ENCODE peak calls at places on chromosomes 11 and 22, in nine cellular contexts. One of them, this sample, is unnamed.

GRCh38 chr22:23772315-23773246 is at the start of gene MMP11:
- DNase-seq in IMR-90: no peak
- DNase-seq in A549: no peak
- DNase-seq in ovary: peak
- DNase-seq in Peyer's patch: peak
- DNase-seq in uterus: peak
- DNase-seq in suprapubic skin: no peak
- DNase-seq in stomach: peak
- DNase-seq in body of pancreas: peak
- DNase-seq in this sample: no peak

GRCh38 chr22:42294034-42294985 is 23.9 kb upstream of the TCF20 start:
- DNase-seq in IMR-90: peak
- DNase-seq in A549: peak
- DNase-seq in ovary: peak
- DNase-seq in Peyer's patch: peak
- DNase-seq in uterus: no peak
- DNase-seq in suprapubic skin: no peak
- DNase-seq in stomach: peak
- DNase-seq in body of pancreas: peak
- DNase-seq in this sample: no peak

GRCh38 chr22:49440931-49441330 is 386.7 kb downstream of the BRD1 start:
- DNase-seq in IMR-90: no peak
- DNase-seq in A549: no peak
- DNase-seq in ovary: no peak
- DNase-seq in Peyer's patch: no peak
- DNase-seq in uterus: no peak
- DNase-seq in suprapubic skin: peak
- DNase-seq in stomach: no peak
- DNase-seq in body of pancreas: no peak
- DNase-seq in this sample: no peak

GRCh38 chr11:1830500-1831223 is 4.1 kb upstream of the SYT8 start:
- DNase-seq in IMR-90: no peak
- DNase-seq in A549: no peak
- DNase-seq in ovary: no peak
- DNase-seq in Peyer's patch: no peak
- DNase-seq in uterus: no peak
- DNase-seq in suprapubic skin: no peak
- DNase-seq in stomach: peak
- DNase-seq in body of pancreas: peak
- DNase-seq in this sample: no peak

GRCh38 chr11:63510360-63511130 is 4.7 kb downstream of the LGALS12 start:
- DNase-seq in IMR-90: no peak
- DNase-seq in A549: no peak
- DNase-seq in ovary: peak
- DNase-seq in Peyer's patch: no peak
- DNase-seq in uterus: no peak
- DNase-seq in suprapubic skin: no peak
- DNase-seq in stomach: peak
- DNase-seq in body of pancreas: peak
- DNase-seq in this sample: no peak

GRCh38 chr11:107710301-107710700 is 1.6 kb downstream of the SLN start:
- DNase-seq in IMR-90: no peak
- DNase-seq in A549: no peak
- DNase-seq in ovary: no peak
- DNase-seq in Peyer's patch: no peak
- DNase-seq in uterus: no peak
- DNase-seq in suprapubic skin: no peak
- DNase-seq in stomach: no peak
- DNase-seq in body of pancreas: no peak
- DNase-seq in this sample: no peak

GRCh38 chr11:103257360-103257759 is 148.1 kb downstream of the DYNC2H1 start:
- DNase-seq in IMR-90: peak
- DNase-seq in A549: peak
- DNase-seq in ovary: no peak
- DNase-seq in Peyer's patch: no peak
- DNase-seq in uterus: no peak
- DNase-seq in suprapubic skin: no peak
- DNase-seq in stomach: no peak
- DNase-seq in body of pancreas: no peak
- DNase-seq in this sample: no peak

GRCh38 chr11:81368192-81368591 is 1365.5 kb downstream of the FAM181B start:
- DNase-seq in IMR-90: no peak
- DNase-seq in A549: no peak
- DNase-seq in ovary: no peak
- DNase-seq in Peyer's patch: no peak
- DNase-seq in uterus: no peak
- DNase-seq in suprapubic skin: no peak
- DNase-seq in stomach: no peak
- DNase-seq in body of pancreas: no peak
- DNase-seq in this sample: no peak

GRCh38 chr22:43342347-43343261 is 568 bp downstream of the SCUBE1 start:
- DNase-seq in IMR-90: no peak
- DNase-seq in A549: no peak
- DNase-seq in ovary: no peak
- DNase-seq in Peyer's patch: no peak
- DNase-seq in uterus: no peak
- DNase-seq in suprapubic skin: no peak
- DNase-seq in stomach: no peak
- DNase-seq in body of pancreas: no peak
- DNase-seq in this sample: no peak
- H3K4me3 ChIP-seq in IMR-90: no peak
- H3K4me3 ChIP-seq in A549: peak
- H3K4me3 ChIP-seq in ovary: peak
- H3K4me3 ChIP-seq in Peyer's patch: peak
- H3K4me3 ChIP-seq in uterus: no peak
- H3K4me3 ChIP-seq in suprapubic skin: peak
- H3K4me3 ChIP-seq in stomach: peak
- H3K4me3 ChIP-seq in body of pancreas: no peak
- H3K4me3 ChIP-seq in this sample: peak

DNA sequence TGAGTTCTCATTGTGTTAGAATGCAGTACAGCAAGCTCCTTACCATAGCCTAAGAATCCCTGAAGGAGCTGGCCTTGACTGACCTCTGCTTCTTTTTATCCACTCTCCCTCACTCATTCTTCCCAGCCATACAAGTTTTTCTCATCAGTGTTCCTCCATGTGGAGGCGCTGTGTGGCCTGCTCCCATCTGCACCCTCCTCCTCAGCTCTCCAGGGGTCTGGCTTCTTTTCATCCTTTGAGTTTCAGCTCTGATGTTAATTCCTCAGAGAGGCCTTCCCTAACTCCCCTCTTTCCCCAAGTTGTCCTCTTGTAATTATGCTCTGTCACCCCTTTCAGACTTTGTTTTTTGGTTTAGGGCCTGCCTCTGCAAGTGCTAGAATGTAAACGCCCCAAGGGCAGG is 144.8 kb downstream of the WNT7B start:
- DNase-seq in IMR-90: no peak
- DNase-seq in A549: no peak
- DNase-seq in ovary: no peak
- DNase-seq in Peyer's patch: no peak
- DNase-seq in uterus: no peak
- DNase-seq in suprapubic skin: no peak
- DNase-seq in stomach: no peak
- DNase-seq in body of pancreas: no peak
- DNase-seq in this sample: no peak
- TF ChIP-seq CTCF in IMR-90: peak
- TF ChIP-seq CTCF in A549: no peak
- TF ChIP-seq CTCF in ovary: no peak
- TF ChIP-seq CTCF in Peyer's patch: no peak
- TF ChIP-seq CTCF in uterus: no peak
- TF ChIP-seq CTCF in suprapubic skin: no peak
- TF ChIP-seq CTCF in stomach: no peak
- TF ChIP-seq CTCF in body of pancreas: no peak
- TF ChIP-seq CTCF in this sample: no peak

DNA sequence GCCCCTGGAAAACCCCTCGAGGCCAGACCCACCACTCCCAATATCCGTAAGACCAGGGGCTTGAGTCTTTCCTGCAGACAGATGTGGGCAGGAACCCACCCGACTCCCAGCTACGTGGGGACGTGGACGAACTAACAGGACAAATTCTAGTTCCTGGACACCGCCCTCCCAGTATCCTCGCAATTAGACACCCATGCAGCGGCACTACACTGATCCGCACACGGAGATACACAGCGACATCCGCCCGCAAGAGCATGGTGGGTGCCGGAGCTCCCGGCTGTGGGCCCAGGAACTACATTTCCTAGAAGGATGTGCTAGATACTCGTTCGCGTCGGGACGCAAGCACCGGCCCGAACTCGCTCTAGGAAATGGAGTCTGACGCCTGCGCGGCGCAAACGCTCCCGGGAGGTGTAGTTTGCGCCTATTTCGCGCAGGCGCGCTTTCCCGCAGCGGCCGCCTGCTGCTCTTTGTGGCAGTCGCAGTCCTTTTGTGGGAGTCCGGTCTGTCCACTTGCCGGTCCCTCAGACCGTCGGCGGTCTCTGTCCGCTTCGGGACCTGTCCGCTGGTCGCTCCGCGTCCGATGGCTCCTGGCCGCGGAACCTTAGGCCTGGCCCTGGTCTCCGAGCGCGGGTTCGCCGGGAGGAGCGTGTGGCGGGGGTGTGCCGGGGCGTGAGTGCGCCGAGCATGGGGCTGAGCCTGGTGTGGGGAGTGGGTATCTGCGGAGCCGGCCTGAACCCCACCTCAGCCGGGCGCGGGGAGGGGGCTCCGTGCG is at the start of gene ZNF74:
- DNase-seq in IMR-90: peak
- DNase-seq in A549: peak
- DNase-seq in ovary: peak
- DNase-seq in Peyer's patch: peak
- DNase-seq in uterus: peak
- DNase-seq in suprapubic skin: peak
- DNase-seq in stomach: peak
- DNase-seq in body of pancreas: peak
- DNase-seq in this sample: peak
- TF ChIP-seq POLR2A in IMR-90: peak
- TF ChIP-seq POLR2A in A549: peak
- TF ChIP-seq POLR2A in ovary: peak
- TF ChIP-seq POLR2A in Peyer's patch: no peak
- TF ChIP-seq POLR2A in uterus: peak
- TF ChIP-seq POLR2A in suprapubic skin: no peak
- TF ChIP-seq POLR2A in stomach: no peak
- TF ChIP-seq POLR2A in body of pancreas: peak
- TF ChIP-seq POLR2A in this sample: peak

GRCh38 chr11:125167954-125168821 is 3.6 kb downstream of the PKNOX2 start:
- DNase-seq in IMR-90: peak
- DNase-seq in A549: no peak
- DNase-seq in ovary: no peak
- DNase-seq in Peyer's patch: no peak
- DNase-seq in uterus: no peak
- DNase-seq in suprapubic skin: no peak
- DNase-seq in stomach: peak
- DNase-seq in body of pancreas: peak
- DNase-seq in this sample: no peak
- H3K4me3 ChIP-seq in IMR-90: no peak
- H3K4me3 ChIP-seq in A549: no peak
- H3K4me3 ChIP-seq in ovary: no peak
- H3K4me3 ChIP-seq in Peyer's patch: no peak
- H3K4me3 ChIP-seq in uterus: no peak
- H3K4me3 ChIP-seq in suprapubic skin: no peak
- H3K4me3 ChIP-seq in stomach: no peak
- H3K4me3 ChIP-seq in body of pancreas: no peak
- H3K4me3 ChIP-seq in this sample: no peak

GRCh38 chr11:46389450-46390330 is 1.9 kb downstream of the CHRM4 start:
- DNase-seq in IMR-90: peak
- DNase-seq in A549: peak
- DNase-seq in ovary: peak
- DNase-seq in Peyer's patch: no peak
- DNase-seq in uterus: no peak
- DNase-seq in suprapubic skin: no peak
- DNase-seq in stomach: peak
- DNase-seq in body of pancreas: peak
- DNase-seq in this sample: no peak
- TF ChIP-seq CTCF in IMR-90: peak
- TF ChIP-seq CTCF in A549: peak
- TF ChIP-seq CTCF in ovary: peak
- TF ChIP-seq CTCF in Peyer's patch: no peak
- TF ChIP-seq CTCF in uterus: peak
- TF ChIP-seq CTCF in suprapubic skin: peak
- TF ChIP-seq CTCF in stomach: peak
- TF ChIP-seq CTCF in body of pancreas: peak
- TF ChIP-seq CTCF in this sample: peak

GRCh38 chr22:44340271-44341239 is 27.8 kb upstream of the SHISAL1 start:
- DNase-seq in IMR-90: no peak
- DNase-seq in A549: no peak
- DNase-seq in ovary: no peak
- DNase-seq in Peyer's patch: no peak
- DNase-seq in uterus: no peak
- DNase-seq in suprapubic skin: no peak
- DNase-seq in stomach: no peak
- DNase-seq in body of pancreas: no peak
- DNase-seq in this sample: no peak
- TF ChIP-seq POLR2A in IMR-90: no peak
- TF ChIP-seq POLR2A in A549: no peak
- TF ChIP-seq POLR2A in ovary: no peak
- TF ChIP-seq POLR2A in Peyer's patch: no peak
- TF ChIP-seq POLR2A in uterus: no peak
- TF ChIP-seq POLR2A in suprapubic skin: no peak
- TF ChIP-seq POLR2A in stomach: no peak
- TF ChIP-seq POLR2A in body of pancreas: no peak
- TF ChIP-seq POLR2A in this sample: no peak